ENCODE peak calls at places on chromosomes 6 and 20, in six cellular contexts. T is heart left ventricle, I is ascending aorta, B is tibial artery, R is ovary, M is upper lobe of right lung. O is an unnamed sample.
A peak's percentile ranks its signal among the peaks of the same experiment; 100 is the strongest.

GRCh38 chr6:74458536-74458935 is 747.3 kb downstream of the COL12A1 start:
- DNase-seq in R (no peak), B (no peak), T (no peak), I (no peak), M (no peak), O (peak; percentile 1)

GRCh38 chr6:159866286-159867247 is 24.2 kb upstream of the MAS1 start:
- DNase-seq in I (no peak), M (no peak), R (no peak), T (no peak), B (no peak), O (no peak)

GRCh38 chr6:100663219-100663863 is 198.6 kb upstream of the SIM1 start:
- DNase-seq in T (no peak), M (no peak), I (no peak), R (no peak), B (no peak), O (no peak)

GRCh38 chr6:137155830-137156229 is 17.6 kb downstream of the IL22RA2 start:
- DNase-seq in M (no peak), T (no peak), I (no peak), B (no peak), R (no peak), O (peak; percentile 63)

GRCh38 chr6:6455272-6455671 is 133.2 kb upstream of the LY86 start:
- DNase-seq in M (no peak), R (no peak), I (no peak), B (no peak), T (no peak), O (no peak)

GRCh38 chr20:44129996-44130718 is 56.8 kb downstream of the JPH2 start:
- DNase-seq in M (no peak), B (no peak), I (no peak), T (no peak), R (no peak), O (no peak)

GRCh38 chr6:12196326-12196936 is 93.7 kb upstream of the EDN1 start:
- DNase-seq in T (no peak), I (no peak), M (no peak), B (no peak), R (no peak), O (no peak)

GRCh38 chr6:11315743-11316437 is 83.4 kb upstream of the NEDD9 start:
- DNase-seq in M (no peak), I (no peak), R (no peak), T (no peak), B (no peak), O (peak; percentile 97)

GRCh38 chr20:25360631-25361286 is 29.9 kb downstream of the ABHD12 start:
- DNase-seq in I (no peak), M (no peak), B (no peak), R (no peak), T (no peak), O (no peak)

GRCh38 chr6:52931351-52931750 is 21.9 kb upstream of the GSTA3 start:
- DNase-seq in I (no peak), T (no peak), M (no peak), B (no peak), R (no peak), O (no peak)

GRCh38 chr6:157809613-157810012 is 13.4 kb upstream of the SNX9 start:
- DNase-seq in R (no peak), M (no peak), I (no peak), B (no peak), T (no peak), O (no peak)

GRCh38 chr20:46174469-46175126 is 56.5 kb downstream of the CD40 start:
- DNase-seq in T (peak; percentile 64), R (peak; percentile 59), I (peak; percentile 77), B (peak; percentile 45), M (peak; percentile 85), O (peak; percentile 55)

GRCh38 chr6:11729083-11729482 is 49.5 kb downstream of the ADTRP start:
- DNase-seq in I (no peak), R (no peak), T (no peak), M (no peak), B (no peak), O (no peak)

GRCh38 chr20:60254901-60255411 is 296.7 kb downstream of the CDH26 start:
- DNase-seq in B (no peak), M (no peak), I (no peak), R (no peak), T (no peak), O (no peak)

GRCh38 chr20:36145877-36146707 is 8.4 kb upstream of the EPB41L1 start:
- DNase-seq in I (peak; percentile 75), M (no peak), T (peak; percentile 71), R (no peak), B (peak; percentile 47), O (peak; percentile 73)

GRCh38 chr6:7479801-7480266 is 61.6 kb upstream of the DSP start:
- DNase-seq in I (no peak), B (no peak), M (no peak), T (no peak), R (no peak), O (peak; percentile 98)

GRCh38 chr6:63394656-63395308 is 75.0 kb upstream of the LGSN start:
- DNase-seq in B (no peak), I (no peak), T (no peak), M (peak; percentile 48), R (no peak), O (no peak)

GRCh38 chr6:13413906-13414555 is 73.4 kb downstream of the GFOD1 start:
- DNase-seq in B (peak; percentile 83), T (peak; percentile 57), I (peak; percentile 91), R (no peak), M (no peak), O (no peak)

GRCh38 chr6:89122625-89123024 is 4.8 kb upstream of the SRSF12 start:
- DNase-seq in T (no peak), B (no peak), M (no peak), I (no peak), R (no peak), O (peak; percentile 55)

GRCh38 chr6:165940366-165940765 is 227.3 kb downstream of the TBXT start:
- DNase-seq in I (no peak), M (no peak), T (no peak), B (no peak), R (no peak), O (no peak)

GRCh38 chr6:134936927-134937326 is 13.0 kb downstream of the ALDH8A1 start:
- DNase-seq in B (no peak), I (no peak), M (no peak), T (no peak), R (no peak), O (no peak)

GRCh38 chr6:168628732-168629245 is 187.8 kb downstream of the SMOC2 start:
- DNase-seq in T (no peak), R (no peak), I (no peak), B (no peak), M (no peak), O (no peak)

GRCh38 chr20:63484651-63485403 is 12.4 kb upstream of the KCNQ2 start:
- DNase-seq in I (no peak), B (no peak), T (no peak), R (no peak), M (no peak), O (no peak)

GRCh38 chr6:118509009-118509617 is 39.0 kb upstream of the PLN start:
- DNase-seq in T (peak; percentile 40), I (peak; percentile 74), M (no peak), B (no peak), R (no peak), O (peak; percentile 10)

GRCh38 chr6:73854998-73855718 is 159.2 kb downstream of the CD109 start:
- DNase-seq in T (no peak), R (no peak), I (no peak), M (no peak), B (no peak), O (peak; percentile 38)

GRCh38 chr20:3901028-3901746 is 12.0 kb downstream of the PANK2 start:
- DNase-seq in R (no peak), M (no peak), I (no peak), T (no peak), B (peak; percentile 13), O (no peak)
- H3K4me3 ChIP-seq in R (no peak overlapping the region), M (peak overlapping the region; percentile 30), I (peak overlapping the region; percentile 23), T (no peak overlapping the region), B (peak overlapping the region; percentile 17), O (no peak overlapping the region)

GRCh38 chr6:85089255-85089654 is 324.9 kb upstream of the TBX18 start:
- DNase-seq in M (no peak), T (no peak), B (no peak), R (no peak), I (no peak), O (no peak)

GRCh38 chr6:85096976-85097375 is 332.6 kb upstream of the TBX18 start:
- DNase-seq in I (no peak), B (no peak), M (no peak), R (no peak), T (no peak), O (no peak)

DNA sequence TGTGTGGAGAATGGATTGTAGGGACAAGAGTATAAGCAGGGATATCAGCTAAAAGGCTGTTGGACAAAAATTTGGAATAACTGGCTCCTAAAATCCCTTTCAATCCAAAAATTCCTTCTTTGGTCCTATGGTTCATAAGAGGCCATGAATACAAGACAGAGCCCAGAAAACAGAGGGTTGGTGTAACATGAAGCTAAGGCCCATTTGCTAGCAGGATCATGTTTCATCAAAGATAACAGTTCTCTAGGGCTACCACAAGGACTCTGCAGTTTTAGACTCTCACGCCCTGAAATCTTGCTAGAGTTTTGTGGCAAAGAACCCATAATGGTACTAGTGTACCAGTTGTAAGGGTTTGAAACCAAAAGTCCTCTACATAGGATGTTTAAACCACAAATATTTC is 327.8 kb upstream of the TBX18 start:
- DNase-seq in M (no peak), B (no peak), T (no peak), R (no peak), I (no peak), O (no peak)
- H3K4me1 ChIP-seq in M (no peaks in the 10 kb centered on the region), B (no peaks in the 10 kb centered on the region), T (no peaks in the 10 kb centered on the region), R (no peaks in the 10 kb centered on the region), I (no peaks in the 10 kb centered on the region), O (no peaks in the 10 kb centered on the region)

GRCh38 chr6:160930547-160931377 is 60.8 kb upstream of the MAP3K4 start:
- DNase-seq in B (peak; percentile 60), I (peak; percentile 86), T (peak; percentile 82), R (peak; percentile 82), M (peak; percentile 89), O (peak; percentile 47)
- H3K4me3 ChIP-seq in B (peak overlapping the region; percentile 58), I (peak overlapping the region; percentile 59), T (peak overlapping the region; percentile 56), R (peak overlapping the region; percentile 68), M (peak overlapping the region; percentile 50), O (peak overlapping the region; percentile 40)

DNA sequence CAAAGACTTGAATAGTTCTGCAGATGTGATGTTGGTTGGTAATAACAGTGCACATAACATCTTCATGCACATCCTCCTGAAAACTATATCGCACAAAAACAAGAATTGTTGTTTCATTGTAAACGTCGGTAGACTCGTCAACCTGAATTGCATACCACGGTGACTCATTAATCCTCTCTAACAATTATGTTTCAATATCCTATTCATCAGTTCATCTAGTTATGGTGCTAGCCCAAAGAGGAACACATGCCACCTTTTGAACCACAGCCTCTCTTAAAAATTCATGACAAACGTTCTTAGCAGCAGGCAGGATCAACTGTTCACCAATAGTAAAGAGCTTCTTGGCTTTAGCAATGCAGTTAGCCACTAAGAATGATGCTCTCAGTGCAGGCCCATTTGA is 25.0 kb downstream of the CRYBG1 start:
- DNase-seq in M (no peak), R (no peak), B (no peak), T (no peak), I (no peak), O (no peak)
- H3K4me1 ChIP-seq in M (no peaks in the 10 kb centered on the region), R (no peaks in the 10 kb centered on the region), B (no peaks in the 10 kb centered on the region), T (no peaks in the 10 kb centered on the region), I (no peaks in the 10 kb centered on the region), O (no peaks in the 10 kb centered on the region)

O was measured in small intestine.